ENCODE peak calls at places on chromosomes 13 and 19, in four cellular contexts. W is H9, U is Karpas-422, Q is IMR-90. J is an unnamed sample. For H3K4me1, the result is how much of the 10 kb centered on the place peaks cover.

GRCh38 chr13:77533875-77534788 is 1.4 kb upstream of the SCEL start:
- DNase-seq in Q (no peak), W (no peak), U (no peak), J (no peak)

GRCh38 chr13:108957369-108958012 is 328.1 kb downstream of the MYO16 start:
- DNase-seq in W (no peak), U (no peak), Q (peak), J (no peak)

GRCh38 chr19:1579222-1579621 is 11.1 kb upstream of the MEX3D start:
- DNase-seq in W (no peak), U (no peak), Q (no peak), J (no peak)

GRCh38 chr13:34833562-34834182 is 108.4 kb upstream of the NBEA start:
- DNase-seq in U (peak), W (peak), Q (peak), J (peak)

GRCh38 chr13:110304256-110304655 is 2.7 kb downstream of the COL4A1 start:
- DNase-seq in Q (peak), U (no peak), W (peak), J (no peak)

GRCh38 chr19:23698711-23699520 is 11.9 kb upstream of the ZNF675 start:
- DNase-seq in Q (no peak), W (peak), U (no peak), J (no peak)

GRCh38 chr13:27053235-27053884 is 118.3 kb downstream of the USP12 start:
- DNase-seq in Q (no peak), U (no peak), W (no peak), J (no peak)

GRCh38 chr13:57627663-57628062 is 3.9 kb upstream of the PCDH17 start:
- DNase-seq in Q (peak), U (peak), W (no peak), J (peak)

GRCh38 chr13:30884543-30884942 is 21.5 kb upstream of the MEDAG start:
- DNase-seq in U (no peak), W (no peak), Q (no peak), J (no peak)

GRCh38 chr19:18784786-18785120 is 6.4 kb downstream of the COMP start:
- DNase-seq in W (no peak), Q (no peak), U (no peak), J (no peak)

GRCh38 chr13:49464621-49465325 is 20.7 kb downstream of the SETDB2 start:
- DNase-seq in W (no peak), U (no peak), Q (peak), J (no peak)

GRCh38 chr13:23868521-23868920 is 20.7 kb downstream of the MIPEP start:
- DNase-seq in Q (peak), U (no peak), W (no peak), J (no peak)

GRCh38 chr19:43984687-43985000 is 656 bp downstream of the ZNF155 start:
- DNase-seq in W (no peak), U (no peak), Q (no peak), J (no peak)

GRCh38 chr13:109483369-109483768 is 303.0 kb downstream of the IRS2 start:
- DNase-seq in W (no peak), Q (no peak), U (no peak), J (no peak)

GRCh38 chr13:42696191-42696590 is 85.2 kb upstream of the FAM216B start:
- DNase-seq in Q (peak), U (no peak), W (no peak), J (no peak)

GRCh38 chr19:56109216-56109615 is 11.9 kb downstream of the ZNF787 start:
- DNase-seq in Q (peak), W (no peak), U (no peak), J (no peak)

GRCh38 chr13:113129480-113129879 is 6.9 kb downstream of the F10 start:
- DNase-seq in Q (no peak), W (peak), U (no peak), J (no peak)

GRCh38 chr19:6639439-6639838 is 30.5 kb downstream of the TNFSF14 start:
- DNase-seq in Q (no peak), W (no peak), U (no peak), J (no peak)

GRCh38 chr19:56120371-56121179 is 520 bp downstream of the ZNF787 start:
- DNase-seq in U (peak), Q (peak), W (peak), J (peak)

GRCh38 chr19:50292216-50292827 is 36.9 kb downstream of the KCNC3 start:
- DNase-seq in W (peak), Q (no peak), U (no peak), J (no peak)

GRCh38 chr19:48963371-48964204 is 1.5 kb upstream of the FTL start:
- DNase-seq in Q (peak), W (peak), U (peak), J (no peak)

GRCh38 chr19:8366961-8367326 is 3.0 kb downstream of the ANGPTL4 start:
- DNase-seq in U (no peak), Q (no peak), W (no peak), J (no peak)

GRCh38 chr19:2274937-2275535 is 6.9 kb downstream of the PEAK3 start:
- DNase-seq in U (peak), W (peak), Q (peak), J (peak)

GRCh38 chr13:34700155-34700554 is 241.9 kb upstream of the NBEA start:
- DNase-seq in U (no peak), Q (no peak), W (no peak), J (no peak)

GRCh38 chr13:22369840-22370239 is 699.0 kb downstream of the FGF9 start:
- DNase-seq in U (no peak), Q (no peak), W (peak), J (no peak)

GRCh38 chr13:51148952-51149573 is 38.0 kb upstream of the C13orf42 start:
- DNase-seq in U (peak), Q (peak), W (peak), J (peak)

GRCh38 chr19:17340871-17341357 is 3.6 kb downstream of the GTPBP3 start:
- DNase-seq in U (no peak), W (peak), Q (no peak), J (no peak)

GRCh38 chr13:41465215-41465907 is 8.0 kb downstream of the RGCC start:
- DNase-seq in W (no peak), U (no peak), Q (peak), J (peak)

GRCh38 chr13:110407021-110407420 is 99.9 kb downstream of the COL4A2 start:
- DNase-seq in U (no peak), Q (no peak), W (no peak), J (no peak)

GRCh38 chr19:6678690-6679109 is 8.7 kb upstream of the TNFSF14 start:
- DNase-seq in W (no peak), U (no peak), Q (no peak), J (no peak)

GRCh38 chr19:33280351-33280921 is 21.9 kb downstream of the CEBPA start:
- DNase-seq in Q (no peak), U (no peak), W (no peak), J (no peak)

GRCh38 chr13:83819156-83819555 is 63.1 kb downstream of the SLITRK1 start:
- DNase-seq in Q (no peak), U (no peak), W (no peak), J (no peak)

GRCh38 chr13:48304132-48304876 is 753 bp downstream of the RB1 start:
- DNase-seq in U (peak), Q (peak), W (no peak), J (peak)

GRCh38 chr13:91126806-91127205 is 220.7 kb upstream of the MIR17HG start:
- DNase-seq in W (no peak), Q (no peak), U (no peak), J (no peak)

GRCh38 chr19:33497778-33498175 is 23.8 kb downstream of the PEPD start:
- DNase-seq in W (no peak), Q (no peak), U (no peak), J (no peak)

GRCh38 chr19:13633109-13633508 is 126.8 kb upstream of the CACNA1A start:
- DNase-seq in U (no peak), W (peak), Q (peak), J (no peak)

GRCh38 chr13:30307194-30307965 is at the start of gene KATNAL1:
- DNase-seq in U (peak), Q (peak), W (peak), J (peak)

GRCh38 chr13:30787747-30788535 is 52.6 kb downstream of the ALOX5AP start:
- DNase-seq in Q (peak), U (peak), W (no peak), J (no peak)

GRCh38 chr13:102800145-102801041 is 1.5 kb downstream of the BIVM start:
- DNase-seq in Q (peak), W (peak), U (no peak), J (no peak)

DNA sequence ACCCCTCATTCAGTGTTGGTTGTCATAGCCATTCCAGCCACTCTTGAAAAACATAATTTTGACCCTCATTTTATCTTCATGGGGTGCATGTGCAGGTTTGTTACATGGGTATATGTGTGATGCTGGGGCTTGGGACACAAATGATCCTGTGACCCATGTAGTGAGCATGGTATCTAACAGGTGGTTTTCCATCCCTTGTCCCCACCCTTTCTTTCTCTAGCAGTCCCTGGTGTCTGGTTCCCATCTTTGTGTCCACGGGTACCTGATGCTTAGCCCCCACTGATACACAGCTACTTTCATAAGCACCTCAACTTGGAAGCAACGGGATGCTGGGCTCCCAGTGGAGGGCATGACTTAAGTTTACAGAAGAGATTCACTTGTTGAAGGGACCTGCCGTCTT is 373.5 kb downstream of the UQCRFS1 start:
- DNase-seq in U (no peak), W (no peak), Q (no peak), J (no peak)
- H3K4me1 ChIP-seq in U (under half), W (under half), Q (under half), J (under half)

DNA sequence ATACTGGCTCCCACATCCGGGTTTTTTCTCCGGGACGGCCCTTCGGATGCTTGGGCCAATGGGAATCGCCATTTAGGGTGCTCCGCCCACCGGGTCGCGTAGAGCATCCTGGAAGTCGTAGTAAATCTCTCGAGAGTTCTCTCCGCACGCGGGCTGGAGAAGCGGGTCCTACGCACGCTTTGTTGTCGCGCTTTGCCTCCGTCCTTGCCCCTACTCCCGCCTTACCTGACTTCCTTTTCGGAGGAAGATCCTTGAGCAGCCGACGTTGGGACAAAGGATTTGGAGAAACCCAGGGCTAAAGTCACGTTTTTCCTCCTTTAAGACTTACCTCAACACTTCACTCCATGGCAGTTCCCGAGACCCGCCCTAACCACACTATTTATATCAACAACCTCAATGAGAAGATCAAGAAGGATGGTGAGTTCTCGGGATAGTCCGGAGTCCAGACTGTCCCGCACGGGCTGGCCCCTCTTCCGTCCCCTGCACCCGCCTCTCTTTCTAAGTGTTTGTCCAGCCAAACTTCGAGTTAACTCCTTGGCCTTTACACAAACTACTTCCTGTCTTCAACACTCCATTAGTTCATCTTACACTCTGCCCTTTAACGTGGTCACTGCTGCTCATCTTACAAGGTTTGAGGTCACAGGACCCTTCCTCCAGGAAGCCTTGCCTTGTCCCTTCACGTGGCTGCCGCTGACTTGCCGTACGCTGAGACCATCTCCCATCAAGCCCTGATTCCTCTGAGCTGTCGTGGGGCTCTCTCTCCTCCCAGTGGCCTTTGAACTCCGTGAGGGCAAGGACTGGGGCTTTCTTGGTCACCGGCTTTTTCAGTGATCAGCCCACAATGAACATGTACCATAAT is at the start of gene SNRPA:
- DNase-seq in U (peak), W (peak), Q (peak), J (peak)
- H2AFZ ChIP-seq in U (peak), W (no peak), Q (peak), J (no peak)

GRCh38 chr19:47374876-47375693 is 26.0 kb downstream of the DHX34 start:
- DNase-seq in Q (no peak), U (peak), W (no peak), J (no peak)
- H3K4me2 ChIP-seq in Q (no peak), U (no peak), W (no peak), J (no peak)

GRCh38 chr13:98325724-98326123 is 148.7 kb upstream of the RNF113B start:
- DNase-seq in W (peak), Q (no peak), U (no peak), J (no peak)
- H3K4me1 ChIP-seq in W (under half), Q (under half), U (under half), J (under half)

GRCh38 chr13:75812751-75813181 is 176.6 kb downstream of the LMO7 start:
- DNase-seq in W (no peak), Q (peak), U (no peak), J (no peak)
- H2AFZ ChIP-seq in W (no peak), Q (no peak), U (no peak), J (no peak)

GRCh38 chr13:79340490-79340889 is 65.6 kb downstream of the RBM26 start:
- DNase-seq in Q (no peak), U (no peak), W (no peak), J (no peak)
- H3K4me2 ChIP-seq in Q (no peak), U (no peak), W (no peak), J (no peak)

GRCh38 chr13:45122941-45123340 is 2.6 kb downstream of the GTF2F2 start:
- DNase-seq in U (peak), Q (no peak), W (no peak), J (no peak)

GRCh38 chr13:45119990-45120864 is at the start of gene GTF2F2:
- DNase-seq in W (peak), Q (peak), U (peak), J (peak)

GRCh38 chr13:45121421-45121820 is 1.1 kb downstream of the GTF2F2 start:
- DNase-seq in W (no peak), U (peak), Q (peak), J (peak)

GRCh38 chr13:45120967-45121366 is 657 bp downstream of the GTF2F2 start:
- DNase-seq in Q (no peak), U (peak), W (no peak), J (peak)

DNA sequence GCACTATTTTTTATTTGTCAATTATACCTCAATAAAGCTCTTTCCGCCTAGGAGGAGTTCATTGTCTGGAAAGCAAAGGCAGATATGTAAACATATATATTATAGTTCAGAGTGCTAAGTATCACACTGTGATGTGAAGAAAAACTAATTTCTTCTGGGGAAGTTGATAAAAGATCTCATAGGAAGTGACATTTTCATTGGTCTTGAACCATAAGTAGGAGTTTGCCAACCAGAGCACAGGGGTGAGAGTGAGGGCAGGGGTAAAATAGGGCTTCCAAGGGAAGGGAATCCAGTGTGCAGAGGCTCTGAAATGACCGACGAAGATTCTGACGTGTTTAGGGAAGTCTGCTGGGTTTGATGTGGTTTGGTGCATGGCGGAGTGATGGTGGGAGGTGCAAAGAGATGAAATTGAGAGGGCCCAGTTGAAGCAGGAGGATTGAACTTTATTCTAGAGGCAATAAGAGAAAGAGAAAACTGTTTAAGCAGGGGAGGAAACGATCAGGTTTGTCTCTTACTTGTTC is 781 bp upstream of the GTF2F2 start:
- DNase-seq in Q (peak), W (no peak), U (peak), J (peak)
- H3K4me1 ChIP-seq in Q (under half), W (under half), U (under half), J (under half)

DNA sequence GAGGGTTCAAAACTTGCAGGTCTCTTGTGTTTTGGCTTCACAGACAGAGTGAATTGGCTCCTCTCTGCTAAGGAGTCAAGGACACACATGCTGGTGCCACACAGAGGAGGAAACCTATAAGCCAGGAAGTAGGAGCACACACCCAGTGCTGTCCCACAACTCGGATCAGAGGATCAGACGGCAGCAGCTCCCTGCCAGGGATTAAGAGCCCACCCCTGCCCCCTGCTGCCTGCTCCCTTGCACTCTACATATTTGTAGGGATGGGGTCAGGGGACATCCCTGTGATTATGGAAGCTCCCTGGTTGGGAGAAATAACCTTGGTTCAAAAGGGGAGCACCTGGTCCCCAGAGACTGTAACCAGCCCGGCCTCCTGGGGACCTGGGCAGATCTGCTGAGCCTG is 77.5 kb upstream of the CLDN10 start:
- DNase-seq in Q (no peak), U (no peak), W (peak), J (no peak)
- H2AFZ ChIP-seq in Q (no peak), U (no peak), W (no peak), J (no peak)

GRCh38 chr13:98216135-98216565 is 39.1 kb upstream of the RNF113B start:
- DNase-seq in Q (peak), W (no peak), U (no peak), J (no peak)

GRCh38 chr13:98214008-98214643 is 37.1 kb upstream of the RNF113B start:
- DNase-seq in Q (peak), U (no peak), W (no peak), J (no peak)

GRCh38 chr13:98215508-98215907 is 38.4 kb upstream of the RNF113B start:
- DNase-seq in W (no peak), U (no peak), Q (no peak), J (no peak)

GRCh38 chr13:98216711-98217110 is 39.6 kb upstream of the RNF113B start:
- DNase-seq in U (no peak), W (no peak), Q (peak), J (no peak)

DNA sequence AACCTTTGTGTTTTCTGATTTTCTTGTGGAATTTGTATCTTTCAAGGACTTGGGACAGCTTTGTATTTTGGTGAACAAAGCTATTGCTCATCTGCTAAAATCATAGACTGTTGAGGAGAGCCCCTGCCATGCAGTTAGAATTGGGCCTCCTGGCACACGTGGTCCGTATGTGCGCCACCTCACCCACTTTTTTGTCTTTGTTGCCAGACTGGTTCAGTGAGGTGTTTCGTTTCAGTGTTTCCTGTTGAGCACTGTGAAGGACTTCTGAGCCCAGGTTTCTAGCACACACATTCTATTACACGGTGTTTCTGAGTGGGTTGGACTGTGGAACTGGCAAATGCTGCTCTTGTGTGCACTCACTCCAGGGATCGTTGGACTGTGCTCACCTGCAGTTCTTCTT is 37.6 kb upstream of the RNF113B start:
- DNase-seq in W (no peak), Q (no peak), U (no peak), J (no peak)
- H3K4me2 ChIP-seq in W (no peak), Q (peak), U (no peak), J (no peak)

J was measured in OCI-LY7.